ENCODE peak calls at places on chromosomes 4 and X, in six cellular contexts. R is fibroblast of mammary gland, T is lower lobe of right lung, H is tibial artery, K is endothelial cell of umbilical vein, D is HCT116. G is an unnamed sample.
A peak's percentile ranks its signal among the peaks of the same experiment; 100 is the strongest.

GRCh38 chr4:183407128-183407585 is 37.3 kb upstream of the CDKN2AIP start:
- DNase-seq in R (peak; percentile 50), T (peak; percentile 89), H (peak; percentile 81), K (peak; percentile 90), D (no peak), G (peak; percentile 65)

GRCh38 chr4:149630079-149630478 is 185.6 kb downstream of the IQCM start:
- DNase-seq in R (no peak), T (no peak), H (no peak), K (no peak), D (no peak), G (no peak)

GRCh38 chrX:48531359-48531954 is 8.1 kb upstream of the TBC1D25 start:
- DNase-seq in R (peak; percentile 91), T (no peak), H (no peak), K (no peak), D (no peak), G (peak; percentile 86)

GRCh38 chrX:66004928-66005831 is 34.7 kb downstream of the VSIG4 start:
- DNase-seq in R (no peak), T (no peak), H (no peak), K (no peak), D (no peak), G (no peak)

GRCh38 chr4:7185487-7186030 is 6.8 kb upstream of the SORCS2 start:
- DNase-seq in R (no peak), T (peak; percentile 33), H (peak; percentile 14), K (no peak), D (no peak), G (no peak)

GRCh38 chr4:87042986-87043820 is 108.4 kb downstream of the AFF1 start:
- DNase-seq in R (no peak), T (no peak), H (no peak), K (no peak), D (no peak), G (no peak)

GRCh38 chrX:130702867-130703707 is 199.9 kb downstream of the ENOX2 start:
- DNase-seq in R (peak; percentile 15), T (no peak), H (no peak), K (peak; percentile 50), D (no peak), G (peak; percentile 19)

GRCh38 chr4:38365748-38366310 is 298.2 kb upstream of the KLF3 start:
- DNase-seq in R (no peak), T (no peak), H (no peak), K (no peak), D (no peak), G (no peak)

GRCh38 chrX:2159393-2159792 is 341.4 kb downstream of the DHRSX start:
- DNase-seq in R (no peak), T (no peak), H (no peak), K (no peak), D (no peak), G (no peak)

GRCh38 chrX:9885150-9885549 is 82.0 kb upstream of the CLDN34 start:
- DNase-seq in R (peak; percentile 59), T (peak; percentile 77), H (peak; percentile 29), K (peak; percentile 85), D (peak; percentile 16), G (peak; percentile 22)

GRCh38 chrX:48492293-48492910 is 16.4 kb upstream of the PORCN start:
- DNase-seq in R (peak; percentile 75), T (no peak), H (no peak), K (no peak), D (no peak), G (no peak)

GRCh38 chr4:30962949-30963348 is 242.8 kb downstream of the PCDH7 start:
- DNase-seq in R (peak; percentile 26), T (no peak), H (no peak), K (peak; percentile 93), D (peak; percentile 73), G (peak; percentile 88)

GRCh38 chr4:173243917-173244658 is 75.5 kb downstream of the GALNT7 start:
- DNase-seq in R (no peak), T (no peak), H (no peak), K (no peak), D (no peak), G (no peak)

GRCh38 chr4:74886490-74886889 is 46.4 kb upstream of the PARM1 start:
- DNase-seq in R (peak; percentile 74), T (no peak), H (no peak), K (peak; percentile 76), D (no peak), G (peak; percentile 49)

GRCh38 chrX:118251251-118251650 is 94.7 kb upstream of the WDR44 start:
- DNase-seq in R (peak; percentile 67), T (no peak), H (peak; percentile 18), K (no peak), D (no peak), G (peak; percentile 13)

GRCh38 chrX:126982158-126982557 is 162.6 kb downstream of the PRR32 start:
- DNase-seq in R (no peak), T (no peak), H (no peak), K (no peak), D (no peak), G (no peak)

GRCh38 chr4:122898370-122899150 is 23.8 kb downstream of the NUDT6 start:
- DNase-seq in R (peak; percentile 91), T (no peak), H (peak; percentile 58), K (peak; percentile 90), D (peak; percentile 82), G (peak; percentile 92)

GRCh38 chr4:173522160-173522873 is 7.7 kb downstream of the HAND2 start:
- DNase-seq in R (peak; percentile 93), T (no peak), H (peak; percentile 85), K (peak; percentile 29), D (no peak), G (peak; percentile 96)

GRCh38 chr4:171846232-171846631 is 33.0 kb downstream of the GALNTL6 start:
- DNase-seq in R (peak; percentile 40), T (peak; percentile 44), H (no peak), K (peak; percentile 55), D (peak; percentile 42), G (no peak)

GRCh38 chr4:83548151-83548905 is 12.4 kb downstream of the GPAT3 start:
- DNase-seq in R (peak; percentile 96), T (peak; percentile 83), H (peak; percentile 37), K (peak; percentile 88), D (peak; percentile 99), G (peak; percentile 97)

GRCh38 chr4:43471950-43472349 is 579.4 kb downstream of the GRXCR1 start:
- DNase-seq in R (peak; percentile 12), T (no peak), H (no peak), K (no peak), D (no peak), G (peak; percentile 22)

GRCh38 chrX:134254511-134254910 is 17.5 kb downstream of the CCDC160 start:
- DNase-seq in R (no peak), T (no peak), H (no peak), K (no peak), D (no peak), G (no peak)

GRCh38 chrX:39049975-39050374 is 248.7 kb downstream of the MID1IP1 start:
- DNase-seq in R (no peak), T (no peak), H (no peak), K (no peak), D (no peak), G (no peak)
- TF ChIP-seq CTCF in R (no peak), T (no peak), H (no peak), K (no peak), D (no peak), G (no peak)

GRCh38 chrX:3788494-3789233 is 75.2 kb upstream of the PRKX start:
- DNase-seq in R (no peak), T (no peak), H (no peak), K (no peak), D (no peak), G (no peak)

DNA sequence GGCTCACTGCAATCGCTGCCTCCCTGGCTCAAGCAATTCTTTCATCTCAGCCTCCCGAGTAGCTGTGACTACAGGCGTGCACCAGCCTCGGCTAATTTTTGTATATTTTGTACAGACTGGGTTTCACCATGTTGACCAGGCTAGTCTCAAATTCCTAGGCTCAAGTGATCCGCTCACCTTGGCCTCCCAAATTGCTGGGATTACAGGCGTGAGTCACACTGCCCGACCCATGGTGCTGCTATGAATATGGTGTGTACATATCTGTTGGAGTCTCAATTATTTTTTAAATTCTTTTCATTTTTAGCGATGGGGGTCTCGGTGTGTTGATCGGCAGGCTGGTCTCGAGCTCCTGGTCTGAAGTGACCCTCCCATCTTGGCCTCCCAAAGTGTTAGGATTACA is 78.0 kb upstream of the PRKX start:
- DNase-seq in R (no peak), T (no peak), H (no peak), K (no peak), D (no peak), G (no peak)
- H3K4me3 ChIP-seq in R (no peak overlapping the region), T (no peak overlapping the region), H (no peak overlapping the region), K (no peak overlapping the region), D (no peak overlapping the region), G (no peak overlapping the region)

DNA sequence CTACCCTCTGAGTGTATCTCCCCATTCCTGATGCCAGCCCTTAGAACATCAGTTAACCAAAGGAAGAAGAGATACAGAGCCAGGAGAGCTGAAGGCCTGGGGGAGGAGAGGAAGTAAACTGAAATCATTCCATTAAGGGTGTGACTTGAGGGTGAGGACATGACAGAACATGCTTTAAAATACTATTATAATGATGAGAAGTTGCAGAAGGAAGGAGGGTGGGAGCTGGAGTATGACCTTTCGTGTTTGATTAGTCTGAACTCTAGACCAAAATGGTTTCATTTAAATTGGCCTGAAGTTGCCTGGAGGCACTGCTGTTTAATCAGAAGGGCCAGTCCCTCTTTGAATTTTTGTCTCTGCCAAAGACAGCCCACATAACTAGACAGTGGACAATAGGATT is 11.4 kb downstream of the INTS6L start:
- DNase-seq in R (no peak), T (no peak), H (no peak), K (no peak), D (no peak), G (no peak)
- TF ChIP-seq CTCF in R (no peak), T (no peak), H (no peak), K (no peak), D (no peak), G (no peak)

GRCh38 chr4:61204353-61204752 is 4.2 kb downstream of the ADGRL3 start:
- DNase-seq in R (no peak), T (no peak), H (no peak), K (no peak), D (no peak), G (no peak)
- H3K4me3 ChIP-seq in R (no peak overlapping the region), T (no peak overlapping the region), H (peak overlapping the region; percentile 83), K (no peak overlapping the region), D (no peak overlapping the region), G (no peak overlapping the region)

GRCh38 chr4:82268826-82269193 is 105.0 kb downstream of the HNRNPD start:
- DNase-seq in R (no peak), T (no peak), H (no peak), K (no peak), D (no peak), G (no peak)
- TF ChIP-seq CTCF in R (no peak), T (no peak), H (no peak), K (no peak), D (no peak), G (no peak)

GRCh38 chr4:129167640-129168260 is 71.8 kb downstream of the C4orf33 start:
- DNase-seq in R (no peak), T (no peak), H (no peak), K (peak; percentile 23), D (no peak), G (peak; percentile 2)
- H3K4me3 ChIP-seq in R (no peak overlapping the region), T (no peak overlapping the region), H (no peak overlapping the region), K (no peak overlapping the region), D (no peak overlapping the region), G (no peak overlapping the region)

DNA sequence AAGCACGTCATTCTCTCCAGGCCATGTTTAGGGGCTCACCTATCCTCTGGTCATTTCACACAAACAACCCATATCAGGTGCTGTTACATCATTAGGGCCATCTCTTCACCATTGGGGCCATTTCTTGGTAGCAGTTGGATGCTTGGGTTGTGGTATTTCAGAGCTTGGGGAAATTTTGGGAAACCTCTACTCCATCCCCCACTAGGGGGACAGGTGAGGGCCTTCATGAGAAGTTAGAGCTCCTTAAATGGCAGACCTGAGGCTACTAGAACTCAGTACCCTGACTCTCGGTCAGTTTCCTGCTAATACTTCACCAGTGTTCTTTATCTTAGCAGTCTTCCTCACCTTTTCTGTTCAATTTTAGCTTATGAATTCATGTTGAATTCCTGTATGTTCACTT is 50.2 kb downstream of the ZNF827 start:
- DNase-seq in R (no peak), T (no peak), H (no peak), K (no peak), D (no peak), G (no peak)
- TF ChIP-seq CTCF in R (no peak), T (no peak), H (no peak), K (no peak), D (peak; percentile 41), G (peak; percentile 31)